ENCODE peak calls at places on chromosome 12, in six cellular contexts. U, Z, I, E, M and F are unnamed samples.

GRCh38 chr12:8827551-8828347 is 5.3 kb downstream of the A2ML1 start:
- DNase-seq in Z (no peak), U (no peak), I (no peak), E (no peak), M (no peak), F (no peak)

GRCh38 chr12:118103601-118104382 is at the start of gene VSIG10:
- DNase-seq in E (no peak), I (peak), M (peak), U (peak), Z (peak), F (no peak)

GRCh38 chr12:54949041-54949721 is 35.4 kb downstream of the TESPA1 start:
- DNase-seq in E (no peak), U (no peak), I (no peak), Z (no peak), M (no peak), F (no peak)

GRCh38 chr12:69838086-69838440 is 13.0 kb downstream of the MYRFL start:
- DNase-seq in M (no peak), Z (no peak), U (no peak), E (no peak), I (no peak), F (no peak)

GRCh38 chr12:81679614-81680013 is 79.5 kb downstream of the PPFIA2 start:
- DNase-seq in E (no peak), M (no peak), I (no peak), Z (no peak), U (no peak), F (no peak)

GRCh38 chr12:50425859-50426258 is 25.2 kb downstream of the LARP4 start:
- DNase-seq in E (no peak), I (peak), M (no peak), Z (no peak), U (no peak), F (no peak)

GRCh38 chr12:127253797-127254196 is 1013.2 kb upstream of the TMEM132C start:
- DNase-seq in I (no peak), U (no peak), E (no peak), Z (no peak), M (no peak), F (no peak)

GRCh38 chr12:65277994-65278575 is 398 bp upstream of the MSRB3 start:
- DNase-seq in M (no peak), U (no peak), Z (no peak), E (no peak), I (no peak), F (no peak)

GRCh38 chr12:45685680-45686079 is 43.8 kb upstream of the ARID2 start:
- DNase-seq in U (no peak), M (no peak), Z (no peak), E (no peak), I (no peak), F (no peak)

GRCh38 chr12:29238822-29239291 is 89.8 kb downstream of the FAR2 start:
- DNase-seq in U (no peak), I (no peak), M (no peak), E (no peak), Z (no peak), F (no peak)

GRCh38 chr12:78331764-78332163 is 501.1 kb downstream of the NAV3 start:
- DNase-seq in Z (peak), I (no peak), E (no peak), M (no peak), U (no peak), F (no peak)

GRCh38 chr12:65280306-65280705 is 1.8 kb downstream of the MSRB3 start:
- DNase-seq in E (no peak), M (no peak), Z (no peak), U (no peak), I (no peak), F (no peak)

GRCh38 chr12:72677187-72677586 is 405.0 kb downstream of the TRHDE start:
- DNase-seq in U (no peak), E (no peak), I (no peak), M (no peak), Z (no peak), F (no peak)

GRCh38 chr12:94570161-94570560 is 80.2 kb downstream of the TMCC3 start:
- DNase-seq in M (no peak), I (no peak), Z (no peak), U (no peak), E (no peak), F (peak)

GRCh38 chr12:85413266-85413665 is 133.2 kb downstream of the ALX1 start:
- DNase-seq in Z (no peak), U (no peak), E (no peak), I (no peak), M (no peak), F (no peak)

GRCh38 chr12:41184864-41185263 is 3.3 kb upstream of the PDZRN4 start:
- DNase-seq in Z (no peak), I (no peak), U (no peak), M (no peak), E (no peak), F (no peak)

GRCh38 chr12:24494401-24494800 is 454.5 kb downstream of the BCAT1 start:
- DNase-seq in U (no peak), M (no peak), Z (no peak), E (no peak), I (no peak), F (no peak)

GRCh38 chr12:28015165-28015564 is 42.6 kb upstream of the PTHLH start:
- DNase-seq in I (no peak), E (no peak), M (no peak), Z (no peak), U (no peak), F (no peak)

GRCh38 chr12:47779301-47779942 is 6.4 kb downstream of the SLC48A1 start:
- DNase-seq in I (peak), Z (peak), M (peak), U (peak), E (peak), F (peak)

GRCh38 chr12:2154050-2154449 is 101.3 kb downstream of the CACNA1C start:
- DNase-seq in E (no peak), U (no peak), M (no peak), I (no peak), Z (no peak), F (no peak)

GRCh38 chr12:106978035-106978800 is 8.7 kb downstream of the MTERF2 start:
- DNase-seq in E (no peak), I (no peak), U (peak), M (no peak), Z (peak), F (no peak)

GRCh38 chr12:105961821-105962671 is 176.7 kb downstream of the NUAK1 start:
- DNase-seq in Z (no peak), E (no peak), U (no peak), I (no peak), M (no peak), F (no peak)

GRCh38 chr12:104505095-104505819 is 48.5 kb downstream of the CHST11 start:
- DNase-seq in M (no peak), E (no peak), U (no peak), Z (no peak), I (no peak), F (no peak)

GRCh38 chr12:77382096-77382742 is 316.9 kb upstream of the E2F7 start:
- DNase-seq in I (no peak), M (no peak), E (no peak), U (no peak), Z (no peak), F (no peak)

GRCh38 chr12:98741615-98742265 is 96.7 kb downstream of the APAF1 start:
- DNase-seq in Z (no peak), M (peak), U (peak), I (no peak), E (no peak), F (no peak)

GRCh38 chr12:21938879-21939278 is 2.3 kb downstream of the ABCC9 start:
- DNase-seq in M (no peak), Z (no peak), E (no peak), I (no peak), U (no peak), F (no peak)

GRCh38 chr12:113136128-113136989 is 798 bp upstream of the RASAL1 start:
- DNase-seq in U (no peak), Z (no peak), M (no peak), I (peak), E (no peak), F (peak)

GRCh38 chr12:31369712-31370521 is 44.0 kb upstream of the SINHCAF start:
- DNase-seq in U (no peak), M (peak), I (peak), Z (peak), E (no peak), F (no peak)

GRCh38 chr12:39357046-39357445 is 85.9 kb downstream of the KIF21A start:
- DNase-seq in U (no peak), M (no peak), I (no peak), Z (no peak), E (no peak), F (no peak)

DNA sequence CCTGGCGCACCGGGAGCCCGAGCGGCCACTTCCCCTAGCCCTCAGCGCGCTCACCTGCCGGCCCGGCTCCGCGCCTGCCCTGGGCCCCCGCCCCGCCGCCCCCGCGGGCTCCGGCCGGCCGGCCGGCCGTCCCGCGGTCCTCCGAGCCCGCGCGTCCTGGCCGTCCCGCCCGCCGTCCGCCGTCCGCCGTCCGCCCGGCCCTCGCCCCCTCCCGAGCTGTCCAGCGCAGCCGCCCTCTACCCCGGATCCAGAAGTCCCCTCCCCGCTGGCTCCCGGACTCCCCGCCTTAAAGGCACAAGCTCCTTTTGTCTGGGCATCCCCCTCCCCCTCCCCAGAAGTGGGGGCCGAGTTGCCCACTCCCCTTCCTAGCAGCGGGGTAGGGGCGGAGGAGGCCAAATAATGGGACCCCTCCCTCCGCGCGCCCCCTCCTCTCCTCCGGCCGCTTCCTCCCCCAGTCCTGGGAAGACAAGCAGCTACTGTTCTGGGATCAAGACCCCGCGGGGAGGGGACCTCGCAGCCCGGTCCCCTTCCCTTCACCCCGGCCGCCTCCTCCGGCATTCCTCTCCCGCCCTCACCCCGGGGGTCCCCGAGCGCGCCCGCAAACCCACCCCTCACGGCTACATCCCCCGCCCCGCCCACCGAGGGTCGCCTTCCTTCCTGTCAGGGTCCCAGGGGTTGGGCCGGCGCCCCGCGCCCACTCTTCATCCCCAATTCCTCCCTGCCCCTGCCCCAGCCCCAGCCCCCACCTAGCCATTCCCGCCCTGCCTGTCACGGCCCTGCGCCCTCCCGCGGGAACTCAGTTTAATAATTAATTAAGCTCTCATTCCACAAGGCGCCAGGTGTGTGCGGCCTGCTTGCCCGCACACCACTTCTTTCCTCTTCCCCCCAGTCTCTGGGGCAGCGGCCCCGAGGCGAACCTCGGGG is at the start of gene ADCY6:
- DNase-seq in Z (peak), M (peak), U (peak), E (no peak), I (peak), F (peak)
- TF ChIP-seq SP1 in Z (no peak), M (no peak), U (no peak), E (no peak), I (no peak), F (peak)

GRCh38 chr12:131204416-131205311 is 251.0 kb downstream of the ADGRD1 start:
- DNase-seq in M (no peak), I (no peak), Z (no peak), U (no peak), E (no peak), F (no peak)

GRCh38 chr12:131199221-131199620 is 245.5 kb downstream of the ADGRD1 start:
- DNase-seq in U (no peak), M (no peak), E (no peak), I (no peak), Z (no peak), F (no peak)

GRCh38 chr12:131203666-131204415 is 250.1 kb downstream of the ADGRD1 start:
- DNase-seq in I (no peak), E (no peak), M (no peak), Z (no peak), U (no peak), F (no peak)

GRCh38 chr12:131205534-131205933 is 251.8 kb downstream of the ADGRD1 start:
- DNase-seq in M (no peak), E (no peak), I (no peak), Z (no peak), U (no peak), F (no peak)

GRCh38 chr12:131202592-131203378 is 249.1 kb downstream of the ADGRD1 start:
- DNase-seq in E (no peak), Z (no peak), M (no peak), I (no peak), U (peak), F (no peak)
- TF ChIP-seq SP1 in E (no peak), Z (no peak), M (no peak), I (no peak), U (no peak), F (no peak)

DNA sequence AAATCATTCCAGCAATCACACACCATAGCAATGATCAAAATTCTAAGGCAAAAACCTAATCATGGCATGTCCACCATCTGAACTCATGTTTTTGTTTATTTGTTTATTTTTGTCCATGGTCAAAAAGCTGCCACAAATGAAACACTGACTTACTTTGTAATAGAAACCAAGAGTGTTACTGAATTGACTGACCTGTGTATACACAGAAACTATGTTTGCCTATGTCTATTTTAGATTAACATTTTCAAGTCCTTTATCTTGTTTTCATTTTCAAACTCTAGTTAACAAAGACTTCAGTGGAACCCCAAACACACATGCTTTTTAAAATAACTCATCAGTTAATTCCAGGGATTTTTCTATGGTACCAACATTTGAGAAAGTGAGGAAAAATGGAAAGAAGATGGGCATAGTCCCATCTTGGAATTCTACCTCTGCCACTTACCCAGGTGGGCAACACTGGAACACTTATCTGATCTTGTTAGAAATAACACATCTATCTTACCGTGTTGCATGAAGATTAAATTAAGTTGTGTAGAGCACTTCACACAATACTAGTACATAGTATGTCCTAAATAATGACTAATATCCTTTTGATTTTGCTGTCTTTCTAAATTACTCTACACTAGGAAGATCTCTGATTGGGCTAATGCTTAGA is 6.4 kb downstream of the LUM start:
- DNase-seq in M (no peak), I (no peak), Z (no peak), U (no peak), E (no peak), F (no peak)
- TF ChIP-seq SP1 in M (no peak), I (no peak), Z (no peak), U (no peak), E (no peak), F (no peak)

GRCh38 chr12:58095002-58095401 is 153.6 kb downstream of the ATP23 start:
- DNase-seq in I (no peak), U (no peak), Z (no peak), E (no peak), M (no peak), F (no peak)
- TF ChIP-seq SP1 in I (no peak), U (no peak), Z (no peak), E (no peak), M (no peak), F (no peak)

GRCh38 chr12:124550123-124551089 is 17.0 kb downstream of the NCOR2 start:
- DNase-seq in M (no peak), I (no peak), E (no peak), Z (no peak), U (no peak), F (no peak)

GRCh38 chr12:124549629-124550028 is 17.8 kb downstream of the NCOR2 start:
- DNase-seq in I (no peak), M (no peak), E (no peak), Z (no peak), U (no peak), F (no peak)

GRCh38 chr12:124548854-124549378 is 18.5 kb downstream of the NCOR2 start:
- DNase-seq in E (no peak), I (no peak), M (no peak), U (no peak), Z (no peak), F (no peak)

GRCh38 chr12:124553862-124554428 is 13.5 kb downstream of the NCOR2 start:
- DNase-seq in M (no peak), E (no peak), I (no peak), U (no peak), Z (no peak), F (no peak)

GRCh38 chr12:124551268-124552144 is 15.9 kb downstream of the NCOR2 start:
- DNase-seq in U (peak), Z (no peak), E (no peak), I (peak), M (peak), F (no peak)
- TF ChIP-seq SP1 in U (no peak), Z (no peak), E (no peak), I (no peak), M (no peak), F (no peak)

GRCh38 chr12:20792971-20793370 is 17.5 kb upstream of the SLCO1B3 start:
- DNase-seq in Z (no peak), M (no peak), U (no peak), I (no peak), E (no peak), F (no peak)

GRCh38 chr12:20801035-20801434 is 9.5 kb upstream of the SLCO1B3 start:
- DNase-seq in Z (no peak), E (no peak), I (no peak), M (no peak), U (no peak), F (no peak)

GRCh38 chr12:20800160-20800559 is 10.3 kb upstream of the SLCO1B3 start:
- DNase-seq in Z (no peak), I (no peak), U (no peak), E (no peak), M (no peak), F (no peak)

DNA sequence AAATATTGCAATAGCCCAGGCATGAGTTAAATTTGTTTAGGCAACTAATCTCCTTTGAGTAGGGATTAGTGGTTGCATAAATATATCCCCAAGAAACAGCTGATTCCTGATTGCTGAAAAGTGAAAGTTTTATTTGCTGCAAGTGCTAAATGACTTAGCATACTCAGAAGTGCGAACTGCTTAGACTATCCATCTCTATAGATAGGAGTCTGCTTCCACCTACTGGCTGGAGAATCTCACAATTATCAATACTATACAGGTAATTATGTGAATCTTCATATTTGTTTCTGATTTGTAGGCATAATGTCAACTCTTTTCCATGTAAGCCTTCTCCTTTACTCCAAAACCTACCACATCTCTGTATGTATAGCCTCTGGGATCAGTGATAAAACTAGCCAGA is 11.9 kb upstream of the SLCO1B3 start:
- DNase-seq in Z (peak), I (no peak), U (no peak), E (no peak), M (no peak), F (peak)
- TF ChIP-seq SP1 in Z (no peak), I (no peak), U (no peak), E (no peak), M (no peak), F (no peak)

GRCh38 chr12:86456241-86456640 is 200.1 kb upstream of the MGAT4C start:
- DNase-seq in U (no peak), E (no peak), I (no peak), M (no peak), Z (no peak), F (no peak)
- TF ChIP-seq SP1 in U (no peak), E (no peak), I (no peak), M (no peak), Z (no peak), F (no peak)

DNA sequence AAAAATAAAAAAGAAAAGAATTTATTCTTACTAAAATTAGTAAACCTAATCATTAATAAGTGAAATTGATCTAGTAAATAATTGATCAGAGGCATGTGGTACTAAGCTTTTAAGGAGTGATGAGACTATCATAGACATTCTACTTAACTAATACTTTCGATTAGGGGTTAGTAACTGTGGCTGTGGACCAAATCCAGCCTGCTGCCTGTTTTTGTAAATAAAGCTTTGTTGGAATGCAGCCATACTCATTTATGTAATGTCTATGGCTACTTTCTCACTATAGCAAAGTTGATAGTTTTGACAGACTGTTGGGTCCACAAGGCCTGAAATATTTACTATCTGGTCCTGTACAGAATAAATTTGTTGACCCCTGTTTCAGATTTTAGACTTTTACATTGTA is 63.2 kb downstream of the PLEKHA5 start:
- DNase-seq in M (no peak), I (no peak), U (no peak), Z (no peak), E (no peak), F (no peak)
- TF ChIP-seq SP1 in M (no peak), I (no peak), U (no peak), Z (no peak), E (no peak), F (no peak)

DNA sequence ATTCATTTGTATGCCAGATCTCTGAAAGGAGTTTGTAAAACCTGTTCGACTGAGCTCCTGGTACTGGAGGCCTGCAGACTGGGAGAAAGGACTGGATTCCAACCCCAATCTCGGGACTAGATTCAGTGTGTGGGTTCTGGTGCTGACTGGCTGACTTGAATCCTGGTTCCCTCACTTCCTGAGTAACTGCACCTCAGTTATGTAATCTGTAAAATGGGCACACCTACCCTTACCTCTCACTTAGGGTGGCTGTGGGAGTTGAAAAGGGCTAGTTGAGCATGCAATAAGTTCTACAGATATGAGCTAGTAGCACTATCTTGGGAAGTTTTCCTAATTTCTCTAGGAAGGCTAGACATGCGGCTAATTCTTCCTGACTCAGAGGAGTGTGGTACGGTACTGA is 621.3 kb upstream of the TBX3 start:
- DNase-seq in U (no peak), E (no peak), Z (no peak), I (no peak), M (no peak), F (no peak)
- TF ChIP-seq SP1 in U (no peak), E (no peak), Z (no peak), I (no peak), M (no peak), F (no peak)

GRCh38 chr12:22982635-22983034 is 357.7 kb downstream of the ETNK1 start:
- DNase-seq in E (no peak), U (no peak), Z (no peak), I (peak), M (no peak), F (no peak)
- TF ChIP-seq SP1 in E (no peak), U (no peak), Z (no peak), I (no peak), M (no peak), F (no peak)